ENCODE peak calls at places on chromosomes 2 and 18, in six cellular contexts. G is H9, W is trophoblast cell, U is IMR-90, K is mesenchymal stem cell, I is mesendoderm. O is an unnamed sample. For H3K4me1, the result is how much of the 10 kb centered on the place peaks cover.

GRCh38 chr2:98467082-98467536 is 22.5 kb downstream of the INPP4A start:
- DNase-seq in I (no peak), U (no peak), K (no peak), W (no peak), G (no peak), O (no peak)

GRCh38 chr2:169462896-169463695 is 16.2 kb upstream of the BBS5 start:
- DNase-seq in K (peak), G (no peak), W (no peak), I (no peak), U (peak), O (no peak)

GRCh38 chr18:22412502-22412901 is 5.2 kb downstream of the CTAGE1 start:
- DNase-seq in G (no peak), I (no peak), W (peak), K (no peak), U (peak), O (no peak)

GRCh38 chr2:45944075-45944474 is 292.6 kb downstream of the PRKCE start:
- DNase-seq in G (no peak), K (peak), U (peak), I (peak), W (peak), O (no peak)

GRCh38 chr2:147945660-147946059 is 74.9 kb downstream of the ORC4 start:
- DNase-seq in U (peak), K (no peak), W (no peak), I (peak), G (no peak), O (peak)

GRCh38 chr2:224986479-224986878 is 55.8 kb downstream of the DOCK10 start:
- DNase-seq in W (no peak), I (no peak), U (no peak), K (no peak), G (no peak), O (no peak)

GRCh38 chr2:105175231-105175630 is 66.3 kb upstream of the GPR45 start:
- DNase-seq in I (no peak), W (peak), U (no peak), G (no peak), K (no peak), O (no peak)

GRCh38 chr2:202555354-202555753 is 79.4 kb upstream of the FAM117B start:
- DNase-seq in I (no peak), G (no peak), W (no peak), K (no peak), U (no peak), O (no peak)

GRCh38 chr18:21004721-21005120 is 106.9 kb downstream of the ROCK1 start:
- DNase-seq in U (peak), K (peak), G (no peak), W (peak), I (no peak), O (no peak)

GRCh38 chr2:220521591-220521990 is 894.2 kb downstream of the SLC4A3 start:
- DNase-seq in G (no peak), I (peak), K (no peak), U (no peak), W (no peak), O (no peak)

GRCh38 chr2:233013027-233013461 is at the start of gene NGEF:
- DNase-seq in G (peak), U (no peak), K (no peak), I (no peak), W (no peak), O (no peak)

GRCh38 chr2:201004370-201004769 is 40.9 kb upstream of the ORC2 start:
- DNase-seq in K (no peak), U (no peak), I (no peak), G (no peak), W (no peak), O (no peak)

GRCh38 chr2:240220371-240220770 is 79.9 kb upstream of the OTOS start:
- DNase-seq in I (peak), K (peak), W (peak), U (peak), G (no peak), O (no peak)

GRCh38 chr18:23573948-23574431 is 12.3 kb downstream of the NPC1 start:
- DNase-seq in K (peak), G (no peak), W (peak), I (peak), U (peak), O (no peak)

GRCh38 chr18:60966876-60967275 is 366.4 kb upstream of the CDH20 start:
- DNase-seq in I (no peak), K (no peak), W (no peak), G (no peak), U (no peak), O (no peak)

GRCh38 chr18:55838841-55839240 is 250.8 kb upstream of the TCF4 start:
- DNase-seq in U (peak), K (no peak), G (no peak), W (no peak), I (peak), O (no peak)

GRCh38 chr2:234770081-234770506 is 181.7 kb upstream of the SH3BP4 start:
- DNase-seq in U (peak), W (no peak), G (no peak), K (peak), I (peak), O (peak)

GRCh38 chr2:237642030-237642700 is 14.8 kb downstream of the LRRFIP1 start:
- DNase-seq in W (no peak), I (peak), U (no peak), G (no peak), K (no peak), O (no peak)

GRCh38 chr2:64399521-64399920 is 54.4 kb upstream of the LGALSL start:
- DNase-seq in W (no peak), K (no peak), I (no peak), G (no peak), U (no peak), O (no peak)

DNA sequence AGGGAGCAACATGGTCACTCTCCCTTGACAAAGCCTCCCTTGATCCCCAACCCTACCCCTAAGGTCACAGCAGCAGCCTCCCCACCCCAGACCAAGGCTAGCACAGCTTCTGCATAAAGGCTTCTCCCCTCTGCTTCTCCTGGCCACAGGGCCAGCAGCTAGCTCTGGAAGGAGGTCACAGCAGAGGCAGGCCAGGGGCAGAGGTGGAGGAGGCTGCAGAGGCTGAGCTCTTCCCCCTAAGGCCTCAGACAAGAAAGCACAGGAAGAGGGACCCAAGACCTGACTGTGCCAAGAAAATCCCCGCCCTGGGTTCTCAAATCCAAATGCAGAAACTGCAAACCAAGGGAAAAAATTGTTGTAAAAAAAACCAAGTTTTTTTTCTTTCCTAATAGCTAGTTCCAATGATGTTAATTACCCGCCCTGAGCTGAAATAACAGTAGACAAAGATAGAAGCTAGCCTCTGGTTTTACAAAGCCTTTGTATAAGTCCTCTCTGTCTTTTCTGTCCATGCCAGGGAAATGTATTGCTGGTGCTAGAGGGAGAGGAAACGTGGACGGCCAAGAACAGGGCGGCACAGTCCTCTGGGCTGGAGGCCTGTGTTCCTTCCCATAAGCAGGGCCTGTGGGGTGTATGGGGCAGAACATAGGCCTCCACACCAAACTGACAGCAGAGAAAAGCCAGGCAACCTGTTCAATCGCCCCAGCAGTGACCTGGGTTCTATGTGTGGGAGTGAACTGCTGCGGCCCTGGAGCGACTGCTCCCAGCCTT is 79.5 kb downstream of the POLR1A start:
- DNase-seq in K (no peak), U (no peak), I (no peak), W (no peak), G (no peak), O (no peak)
- H2BK5ac ChIP-seq in K (no peak), U (no peak), I (no peak), W (no peak), G (no peak), O (no peak)

GRCh38 chr2:66506265-66506664 is 71.3 kb downstream of the MEIS1 start:
- DNase-seq in G (no peak), U (no peak), I (no peak), W (no peak), K (no peak), O (no peak)
- H3K18ac ChIP-seq in G (no peak), U (no peak), I (no peak), W (no peak), K (no peak), O (peak)

DNA sequence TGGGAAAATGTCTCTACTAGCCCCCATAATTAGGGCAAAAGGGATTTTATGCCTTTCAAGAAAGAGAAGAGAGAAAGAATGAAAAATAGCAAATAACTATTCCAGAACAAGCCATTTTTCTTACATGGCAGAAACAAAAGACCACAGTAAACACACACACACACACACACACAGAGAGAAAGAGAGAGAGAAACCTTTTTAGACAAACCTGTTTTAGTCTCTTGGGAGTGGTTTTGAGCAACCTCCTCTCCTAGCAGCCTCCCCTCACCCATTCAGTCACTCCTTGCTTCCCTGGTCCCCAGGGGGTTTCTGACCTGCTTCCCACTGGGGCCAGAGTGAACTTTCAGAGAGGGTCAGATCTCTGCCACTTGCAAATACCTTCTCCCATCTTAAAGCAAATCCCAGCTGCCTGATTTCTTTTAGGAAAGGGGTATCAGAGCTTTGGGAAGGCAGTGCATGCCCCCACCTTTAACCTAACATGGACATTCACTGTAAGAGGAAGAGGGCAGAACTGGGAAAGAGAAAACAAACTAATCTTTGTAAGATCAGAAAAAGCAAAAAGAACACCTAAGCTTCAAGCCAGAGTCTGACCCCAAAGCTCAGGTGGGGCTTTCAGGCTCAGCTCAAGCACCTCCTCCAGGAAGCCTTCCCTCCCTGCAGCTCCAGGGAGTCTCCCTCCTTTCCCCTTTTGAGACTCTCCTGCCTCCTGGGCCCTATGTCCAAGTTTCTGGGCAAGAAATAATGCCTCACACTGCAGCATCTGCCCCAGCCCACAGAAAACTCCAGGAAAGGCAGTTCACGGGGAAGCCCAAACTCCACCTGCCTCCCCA is 2.8 kb downstream of the SDC1 start:
- DNase-seq in K (no peak), I (no peak), U (no peak), G (no peak), W (no peak), O (no peak)
- H3K4me1 ChIP-seq in K (under half), I (under half), U (under half), G (under half), W (under half), O (under half)

GRCh38 chr2:101893676-101894381 is 97.9 kb upstream of the IL1R2 start:
- DNase-seq in W (no peak), K (no peak), G (peak), I (peak), U (no peak), O (peak)

GRCh38 chr2:101895819-101896322 is 95.9 kb upstream of the IL1R2 start:
- DNase-seq in W (no peak), I (no peak), K (no peak), G (no peak), U (no peak), O (no peak)

GRCh38 chr2:101889460-101890098 is 102.2 kb upstream of the IL1R2 start:
- DNase-seq in U (no peak), W (no peak), K (no peak), I (no peak), G (no peak), O (no peak)

GRCh38 chr2:101895039-101895438 is 96.7 kb upstream of the IL1R2 start:
- DNase-seq in U (no peak), W (no peak), K (no peak), G (no peak), I (no peak), O (no peak)

GRCh38 chr2:101892377-101892776 is 99.4 kb upstream of the IL1R2 start:
- DNase-seq in G (no peak), I (no peak), W (peak), K (no peak), U (no peak), O (no peak)
- H2BK5ac ChIP-seq in G (no peak), I (no peak), W (no peak), K (no peak), U (no peak), O (no peak)

GRCh38 chr2:231557571-231558217 is 27.4 kb upstream of the NMUR1 start:
- DNase-seq in I (peak), W (peak), U (peak), K (peak), G (peak), O (peak)
- H3K18ac ChIP-seq in I (no peak), W (no peak), U (no peak), K (no peak), G (no peak), O (peak)

GRCh38 chr18:5295981-5296705 is 617 bp upstream of the ZBTB14 start:
- DNase-seq in K (peak), G (peak), W (peak), U (peak), I (peak), O (peak)

GRCh38 chr18:5296706-5297320 is 1.3 kb upstream of the ZBTB14 start:
- DNase-seq in U (peak), K (peak), G (peak), W (peak), I (peak), O (peak)

GRCh38 chr18:5297582-5297981 is 2.1 kb upstream of the ZBTB14 start:
- DNase-seq in G (no peak), U (no peak), I (no peak), W (no peak), K (peak), O (no peak)

GRCh38 chr18:5295231-5295920 is at the start of gene ZBTB14:
- DNase-seq in W (peak), U (peak), G (peak), I (peak), K (peak), O (peak)

GRCh38 chr18:5298156-5298852 is 2.8 kb upstream of the ZBTB14 start:
- DNase-seq in W (no peak), G (no peak), U (no peak), K (no peak), I (no peak), O (no peak)
- H3K4me1 ChIP-seq in W (under half), G (under half), U (under half), K (under half), I (under half), O (under half)

GRCh38 chr2:79432731-79433146 is 80.1 kb upstream of the CTNNA2 start:
- DNase-seq in U (no peak), I (no peak), W (no peak), G (no peak), K (no peak), O (peak)

GRCh38 chr2:79434362-79434761 is 78.5 kb upstream of the CTNNA2 start:
- DNase-seq in K (no peak), G (no peak), W (no peak), U (no peak), I (no peak), O (no peak)

DNA sequence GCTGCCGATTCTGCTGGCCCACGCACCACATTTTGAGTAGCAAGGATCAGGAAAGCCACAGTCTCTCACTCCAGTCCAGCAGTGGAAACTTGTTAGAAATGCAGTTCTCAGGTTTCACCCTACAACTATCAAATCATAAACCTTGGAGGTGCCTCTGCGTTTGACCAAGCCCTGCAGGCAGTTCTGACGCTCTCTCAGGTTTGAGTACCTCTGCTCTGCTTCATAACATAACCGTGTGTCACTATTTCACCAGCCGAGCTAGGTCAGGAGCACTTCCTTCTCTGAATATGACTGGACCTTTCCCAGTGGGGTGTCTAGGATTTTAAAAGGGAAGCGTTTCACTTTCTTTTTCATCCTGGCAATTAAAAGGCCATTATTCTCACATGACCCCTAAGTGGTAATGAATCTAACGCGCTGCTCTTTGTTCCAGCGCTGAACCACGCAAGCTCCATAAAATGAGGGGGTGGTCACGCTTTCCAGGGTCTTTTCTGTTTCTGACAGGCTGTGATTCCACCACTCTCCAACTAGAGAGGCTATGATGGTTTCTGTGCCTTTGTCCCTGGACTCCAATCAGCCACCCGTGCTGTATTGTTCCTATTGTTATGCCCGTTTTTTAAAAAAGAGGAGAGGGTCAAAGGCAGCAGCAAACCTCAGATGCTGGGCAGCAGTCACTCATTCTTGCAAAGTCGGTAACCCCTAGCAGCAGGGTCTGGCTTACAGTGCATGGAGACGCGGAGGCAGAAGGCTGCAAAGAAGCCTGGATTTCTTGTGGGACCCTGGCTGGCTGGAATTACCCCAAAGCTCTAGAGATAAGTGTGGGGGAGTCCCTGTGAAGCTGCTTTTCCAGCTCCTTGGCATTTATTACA is 75.2 kb upstream of the CTNNA2 start:
- DNase-seq in I (peak), G (no peak), W (no peak), K (no peak), U (no peak), O (peak)
- H2BK5ac ChIP-seq in I (no peak), G (no peak), W (no peak), K (no peak), U (no peak), O (no peak)

DNA sequence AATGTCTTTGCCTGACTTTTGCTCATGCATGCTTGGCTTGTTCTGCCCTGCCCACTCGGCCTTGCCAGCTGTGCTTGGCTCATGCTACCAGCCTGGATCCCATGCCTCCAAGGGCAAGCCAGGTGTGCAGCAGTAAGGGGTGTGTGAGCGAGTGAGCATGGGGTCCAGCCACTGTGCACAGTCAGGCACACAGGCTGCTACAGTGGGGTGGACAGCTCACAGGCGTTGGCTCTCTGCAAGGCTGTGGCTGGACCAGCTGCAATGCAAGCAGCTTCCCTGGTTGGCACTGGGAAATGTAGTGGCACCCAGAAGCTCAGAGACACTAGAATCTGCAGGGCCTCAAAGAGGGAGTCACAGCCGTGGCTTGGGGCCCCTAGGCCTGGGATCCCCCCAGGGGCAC is 529.7 kb downstream of the DSC3 start:
- DNase-seq in G (no peak), W (no peak), K (no peak), I (no peak), U (no peak), O (no peak)
- H3K18ac ChIP-seq in G (no peak), W (no peak), K (no peak), I (no peak), U (no peak), O (no peak)